ENCODE peak calls at places on chromosomes 11 and 22, in eight cellular contexts. One of them, this sample, is unnamed.

GRCh38 chr11:93329936-93330445 is 551 bp upstream of the DEUP1 start:
- DNase-seq in NCI-H2081: peak; percentile 72
- DNase-seq in HT-29: no peak
- DNase-seq in NCI-H226: no peak
- DNase-seq in GM03348: peak; percentile 9
- DNase-seq in Peyer's patch: no peak
- DNase-seq in ACHN: no peak
- DNase-seq in occipital lobe: no peak
- DNase-seq in this sample: no peak

GRCh38 chr11:64745219-64745522 is 1.2 kb upstream of the RASGRP2 start:
- DNase-seq in NCI-H2081: no peak
- DNase-seq in HT-29: no peak
- DNase-seq in NCI-H226: no peak
- DNase-seq in GM03348: no peak
- DNase-seq in Peyer's patch: peak; percentile 96
- DNase-seq in ACHN: no peak
- DNase-seq in occipital lobe: no peak
- DNase-seq in this sample: no peak

GRCh38 chr11:35919244-35919643 is 24.6 kb upstream of the LDLRAD3 start:
- DNase-seq in NCI-H2081: peak; percentile 50
- DNase-seq in HT-29: no peak
- DNase-seq in NCI-H226: no peak
- DNase-seq in GM03348: no peak
- DNase-seq in Peyer's patch: no peak
- DNase-seq in ACHN: no peak
- DNase-seq in occipital lobe: peak; percentile 7
- DNase-seq in this sample: no peak

GRCh38 chr11:94576306-94576705 is 9.1 kb downstream of the PIWIL4 start:
- DNase-seq in NCI-H2081: no peak
- DNase-seq in HT-29: no peak
- DNase-seq in NCI-H226: no peak
- DNase-seq in GM03348: no peak
- DNase-seq in Peyer's patch: no peak
- DNase-seq in ACHN: no peak
- DNase-seq in occipital lobe: no peak
- DNase-seq in this sample: no peak

GRCh38 chr22:49961601-49962011 is 1.0 kb downstream of the PIM3 start:
- DNase-seq in NCI-H2081: no peak
- DNase-seq in HT-29: no peak
- DNase-seq in NCI-H226: no peak
- DNase-seq in GM03348: no peak
- DNase-seq in Peyer's patch: no peak
- DNase-seq in ACHN: no peak
- DNase-seq in occipital lobe: no peak
- DNase-seq in this sample: no peak

GRCh38 chr11:45649544-45650165 is 15.8 kb downstream of the CHST1 start:
- DNase-seq in NCI-H2081: no peak
- DNase-seq in HT-29: no peak
- DNase-seq in NCI-H226: no peak
- DNase-seq in GM03348: no peak
- DNase-seq in Peyer's patch: no peak
- DNase-seq in ACHN: no peak
- DNase-seq in occipital lobe: no peak
- DNase-seq in this sample: no peak

GRCh38 chr11:57269580-57270021 is 32.6 kb upstream of the APLNR start:
- DNase-seq in NCI-H2081: peak; percentile 41
- DNase-seq in HT-29: no peak
- DNase-seq in NCI-H226: no peak
- DNase-seq in GM03348: no peak
- DNase-seq in Peyer's patch: no peak
- DNase-seq in ACHN: no peak
- DNase-seq in occipital lobe: no peak
- DNase-seq in this sample: no peak

GRCh38 chr11:8543278-8543677 is 50.8 kb downstream of the STK33 start:
- DNase-seq in NCI-H2081: no peak
- DNase-seq in HT-29: no peak
- DNase-seq in NCI-H226: no peak
- DNase-seq in GM03348: no peak
- DNase-seq in Peyer's patch: no peak
- DNase-seq in ACHN: no peak
- DNase-seq in occipital lobe: no peak
- DNase-seq in this sample: no peak

GRCh38 chr11:68503281-68503687 is 42.7 kb downstream of the PPP6R3 start:
- DNase-seq in NCI-H2081: no peak
- DNase-seq in HT-29: peak; percentile 19
- DNase-seq in NCI-H226: no peak
- DNase-seq in GM03348: no peak
- DNase-seq in Peyer's patch: no peak
- DNase-seq in ACHN: no peak
- DNase-seq in occipital lobe: no peak
- DNase-seq in this sample: no peak

GRCh38 chr11:44611687-44612437 is 46.4 kb downstream of the CD82 start:
- DNase-seq in NCI-H2081: no peak
- DNase-seq in HT-29: no peak
- DNase-seq in NCI-H226: no peak
- DNase-seq in GM03348: no peak
- DNase-seq in Peyer's patch: peak; percentile 85
- DNase-seq in ACHN: no peak
- DNase-seq in occipital lobe: no peak
- DNase-seq in this sample: no peak

GRCh38 chr11:117806906-117807305 is 9.9 kb upstream of the DSCAML1 start:
- DNase-seq in NCI-H2081: no peak
- DNase-seq in HT-29: no peak
- DNase-seq in NCI-H226: no peak
- DNase-seq in GM03348: no peak
- DNase-seq in Peyer's patch: no peak
- DNase-seq in ACHN: no peak
- DNase-seq in occipital lobe: no peak
- DNase-seq in this sample: no peak

GRCh38 chr11:79212711-79213110 is 228.1 kb downstream of the TENM4 start:
- DNase-seq in NCI-H2081: no peak
- DNase-seq in HT-29: no peak
- DNase-seq in NCI-H226: no peak
- DNase-seq in GM03348: no peak
- DNase-seq in Peyer's patch: no peak
- DNase-seq in ACHN: no peak
- DNase-seq in occipital lobe: peak; percentile 62
- DNase-seq in this sample: no peak

GRCh38 chr11:106708348-106708747 is 309.9 kb downstream of the GUCY1A2 start:
- DNase-seq in NCI-H2081: no peak
- DNase-seq in HT-29: no peak
- DNase-seq in NCI-H226: no peak
- DNase-seq in GM03348: no peak
- DNase-seq in Peyer's patch: no peak
- DNase-seq in ACHN: no peak
- DNase-seq in occipital lobe: no peak
- DNase-seq in this sample: no peak

GRCh38 chr11:64801591-64802369 is 1.2 kb downstream of the MAP4K2 start:
- DNase-seq in NCI-H2081: no peak
- DNase-seq in HT-29: no peak
- DNase-seq in NCI-H226: no peak
- DNase-seq in GM03348: no peak
- DNase-seq in Peyer's patch: no peak
- DNase-seq in ACHN: no peak
- DNase-seq in occipital lobe: no peak
- DNase-seq in this sample: no peak

GRCh38 chr11:36380296-36381004 is 84.4 kb downstream of the PRR5L start:
- DNase-seq in NCI-H2081: no peak
- DNase-seq in HT-29: no peak
- DNase-seq in NCI-H226: no peak
- DNase-seq in GM03348: no peak
- DNase-seq in Peyer's patch: no peak
- DNase-seq in ACHN: no peak
- DNase-seq in occipital lobe: no peak
- DNase-seq in this sample: no peak

GRCh38 chr11:104694259-104695070 is 203.8 kb downstream of the CASP12 start:
- DNase-seq in NCI-H2081: no peak
- DNase-seq in HT-29: peak; percentile 35
- DNase-seq in NCI-H226: peak; percentile 94
- DNase-seq in GM03348: no peak
- DNase-seq in Peyer's patch: no peak
- DNase-seq in ACHN: no peak
- DNase-seq in occipital lobe: no peak
- DNase-seq in this sample: no peak

GRCh38 chr22:16601437-16602223 is 9.0 kb upstream of the CCT8L2 start:
- DNase-seq in NCI-H2081: no peak
- DNase-seq in HT-29: no peak
- DNase-seq in NCI-H226: no peak
- DNase-seq in GM03348: no peak
- DNase-seq in Peyer's patch: no peak
- DNase-seq in ACHN: peak; percentile 55
- DNase-seq in occipital lobe: no peak
- DNase-seq in this sample: no peak

GRCh38 chr22:23897320-23897719 is 3.1 kb downstream of the MIF start:
- DNase-seq in NCI-H2081: no peak
- DNase-seq in HT-29: no peak
- DNase-seq in NCI-H226: no peak
- DNase-seq in GM03348: no peak
- DNase-seq in Peyer's patch: no peak
- DNase-seq in ACHN: no peak
- DNase-seq in occipital lobe: no peak
- DNase-seq in this sample: no peak

GRCh38 chr22:16964366-16964765 is 43.7 kb downstream of the GAB4 start:
- DNase-seq in NCI-H2081: no peak
- DNase-seq in HT-29: no peak
- DNase-seq in NCI-H226: no peak
- DNase-seq in GM03348: peak; percentile 2
- DNase-seq in Peyer's patch: no peak
- DNase-seq in ACHN: no peak
- DNase-seq in occipital lobe: no peak
- DNase-seq in this sample: no peak

GRCh38 chr11:121670792-121671275 is 218.1 kb upstream of the SORL1-AS1 start:
- DNase-seq in NCI-H2081: peak; percentile 93
- DNase-seq in HT-29: no peak
- DNase-seq in NCI-H226: no peak
- DNase-seq in GM03348: no peak
- DNase-seq in Peyer's patch: no peak
- DNase-seq in ACHN: no peak
- DNase-seq in occipital lobe: no peak
- DNase-seq in this sample: no peak

GRCh38 chr11:46117842-46118241 is 3.4 kb downstream of the PHF21A start:
- DNase-seq in NCI-H2081: no peak
- DNase-seq in HT-29: no peak
- DNase-seq in NCI-H226: no peak
- DNase-seq in GM03348: no peak
- DNase-seq in Peyer's patch: no peak
- DNase-seq in ACHN: peak; percentile 23
- DNase-seq in occipital lobe: no peak
- DNase-seq in this sample: no peak

GRCh38 chr11:125457814-125458343 is 38.2 kb downstream of the FEZ1 start:
- DNase-seq in NCI-H2081: no peak
- DNase-seq in HT-29: no peak
- DNase-seq in NCI-H226: no peak
- DNase-seq in GM03348: peak; percentile 88
- DNase-seq in Peyer's patch: no peak
- DNase-seq in ACHN: no peak
- DNase-seq in occipital lobe: peak; percentile 56
- DNase-seq in this sample: no peak

GRCh38 chr11:96306933-96307747 is 35.9 kb downstream of the MAML2 start:
- DNase-seq in NCI-H2081: peak; percentile 88
- DNase-seq in HT-29: peak; percentile 100
- DNase-seq in NCI-H226: peak; percentile 97
- DNase-seq in GM03348: peak; percentile 64
- DNase-seq in Peyer's patch: peak; percentile 35
- DNase-seq in ACHN: peak; percentile 94
- DNase-seq in occipital lobe: peak; percentile 15
- DNase-seq in this sample: no peak

GRCh38 chr11:106249857-106250256 is 172.4 kb downstream of the AASDHPPT start:
- DNase-seq in NCI-H2081: no peak
- DNase-seq in HT-29: no peak
- DNase-seq in NCI-H226: no peak
- DNase-seq in GM03348: no peak
- DNase-seq in Peyer's patch: no peak
- DNase-seq in ACHN: no peak
- DNase-seq in occipital lobe: no peak
- DNase-seq in this sample: no peak

GRCh38 chr22:44685384-44686056 is 16.5 kb upstream of the PRR5 start:
- DNase-seq in NCI-H2081: no peak
- DNase-seq in HT-29: peak; percentile 39
- DNase-seq in NCI-H226: peak; percentile 29
- DNase-seq in GM03348: peak; percentile 81
- DNase-seq in Peyer's patch: peak; percentile 64
- DNase-seq in ACHN: peak; percentile 73
- DNase-seq in occipital lobe: no peak
- DNase-seq in this sample: no peak